ENCODE peak calls at places on chromosomes 2 and 18, in six cellular contexts. One of them, this sample, is unnamed. For H3K4me1, the result is how much of the 10 kb centered on the place peaks cover.

GRCh38 chr18:79962835-79963657 is 1.4 kb upstream of the HSBP1L1 start:
- DNase-seq in right lobe of liver: no peak
- DNase-seq in GM12878: peak
- DNase-seq in HepG2: no peak
- DNase-seq in adrenal gland: no peak
- DNase-seq in transverse colon: no peak
- DNase-seq in this sample: no peak

GRCh38 chr2:85926931-85927527 is 38.2 kb upstream of the ST3GAL5 start:
- DNase-seq in GM12878: no peak
- DNase-seq in adrenal gland: no peak
- DNase-seq in transverse colon: no peak
- DNase-seq in right lobe of liver: no peak
- DNase-seq in HepG2: no peak
- DNase-seq in this sample: no peak

GRCh38 chr2:4745596-4745995 is 946.6 kb upstream of the SOX11 start:
- DNase-seq in adrenal gland: no peak
- DNase-seq in HepG2: no peak
- DNase-seq in transverse colon: no peak
- DNase-seq in right lobe of liver: no peak
- DNase-seq in GM12878: no peak
- DNase-seq in this sample: peak

GRCh38 chr2:12577086-12577485 is 139.7 kb upstream of the TRIB2 start:
- DNase-seq in right lobe of liver: no peak
- DNase-seq in adrenal gland: no peak
- DNase-seq in transverse colon: no peak
- DNase-seq in HepG2: no peak
- DNase-seq in GM12878: no peak
- DNase-seq in this sample: no peak

GRCh38 chr18:58103339-58103930 is 59.4 kb downstream of the NEDD4L start:
- DNase-seq in HepG2: no peak
- DNase-seq in GM12878: no peak
- DNase-seq in transverse colon: no peak
- DNase-seq in right lobe of liver: no peak
- DNase-seq in adrenal gland: no peak
- DNase-seq in this sample: peak

GRCh38 chr2:50902365-50902764 is 129.6 kb downstream of the NRXN1 start:
- DNase-seq in HepG2: no peak
- DNase-seq in adrenal gland: no peak
- DNase-seq in right lobe of liver: no peak
- DNase-seq in transverse colon: no peak
- DNase-seq in GM12878: no peak
- DNase-seq in this sample: no peak

GRCh38 chr2:205746408-205746785 is 64.1 kb downstream of the NRP2 start:
- DNase-seq in transverse colon: peak
- DNase-seq in right lobe of liver: no peak
- DNase-seq in HepG2: no peak
- DNase-seq in adrenal gland: peak
- DNase-seq in GM12878: no peak
- DNase-seq in this sample: no peak

GRCh38 chr2:44912660-44913059 is 28.8 kb upstream of the SIX3 start:
- DNase-seq in HepG2: no peak
- DNase-seq in GM12878: no peak
- DNase-seq in right lobe of liver: no peak
- DNase-seq in transverse colon: no peak
- DNase-seq in adrenal gland: no peak
- DNase-seq in this sample: no peak

GRCh38 chr18:37407571-37407970 is 158.0 kb downstream of the CELF4 start:
- DNase-seq in right lobe of liver: no peak
- DNase-seq in GM12878: no peak
- DNase-seq in adrenal gland: no peak
- DNase-seq in HepG2: no peak
- DNase-seq in transverse colon: no peak
- DNase-seq in this sample: no peak

GRCh38 chr2:54986266-54986665 is 64.0 kb downstream of the RTN4 start:
- DNase-seq in transverse colon: no peak
- DNase-seq in right lobe of liver: no peak
- DNase-seq in HepG2: no peak
- DNase-seq in adrenal gland: no peak
- DNase-seq in GM12878: no peak
- DNase-seq in this sample: peak

GRCh38 chr18:12598181-12598921 is 59.6 kb downstream of the SPIRE1 start:
- DNase-seq in HepG2: no peak
- DNase-seq in adrenal gland: no peak
- DNase-seq in right lobe of liver: no peak
- DNase-seq in GM12878: no peak
- DNase-seq in transverse colon: no peak
- DNase-seq in this sample: peak

GRCh38 chr2:2939078-2939795 is 438.4 kb downstream of the EIPR1 start:
- DNase-seq in HepG2: no peak
- DNase-seq in GM12878: no peak
- DNase-seq in adrenal gland: no peak
- DNase-seq in right lobe of liver: no peak
- DNase-seq in transverse colon: no peak
- DNase-seq in this sample: no peak

GRCh38 chr2:47867205-47867604 is 39.1 kb downstream of the FBXO11 start:
- DNase-seq in adrenal gland: peak
- DNase-seq in HepG2: no peak
- DNase-seq in transverse colon: no peak
- DNase-seq in GM12878: no peak
- DNase-seq in right lobe of liver: no peak
- DNase-seq in this sample: peak

GRCh38 chr18:23689031-23689615 is at the start of gene LAMA3:
- DNase-seq in right lobe of liver: peak
- DNase-seq in adrenal gland: peak
- DNase-seq in GM12878: no peak
- DNase-seq in transverse colon: peak
- DNase-seq in HepG2: no peak
- DNase-seq in this sample: peak
- TF ChIP-seq POLR2A in right lobe of liver: peak
- TF ChIP-seq POLR2A in adrenal gland: no peak
- TF ChIP-seq POLR2A in GM12878: no peak
- TF ChIP-seq POLR2A in transverse colon: no peak
- TF ChIP-seq POLR2A in HepG2: no peak
- TF ChIP-seq POLR2A in this sample: no peak

GRCh38 chr2:144430722-144431163 is 89.2 kb downstream of the ZEB2 start:
- DNase-seq in HepG2: no peak
- DNase-seq in transverse colon: no peak
- DNase-seq in adrenal gland: no peak
- DNase-seq in right lobe of liver: no peak
- DNase-seq in GM12878: peak
- DNase-seq in this sample: no peak
- H3K4me1 ChIP-seq in HepG2: under half
- H3K4me1 ChIP-seq in transverse colon: under half
- H3K4me1 ChIP-seq in adrenal gland: under half
- H3K4me1 ChIP-seq in right lobe of liver: under half
- H3K4me1 ChIP-seq in GM12878: under half
- H3K4me1 ChIP-seq in this sample: under half

GRCh38 chr18:30280861-30281470 is 761.6 kb downstream of the DSC3 start:
- DNase-seq in HepG2: peak
- DNase-seq in transverse colon: no peak
- DNase-seq in adrenal gland: no peak
- DNase-seq in right lobe of liver: no peak
- DNase-seq in GM12878: no peak
- DNase-seq in this sample: peak
- TF ChIP-seq POLR2A in HepG2: no peak
- TF ChIP-seq POLR2A in transverse colon: no peak
- TF ChIP-seq POLR2A in adrenal gland: no peak
- TF ChIP-seq POLR2A in right lobe of liver: no peak
- TF ChIP-seq POLR2A in GM12878: no peak
- TF ChIP-seq POLR2A in this sample: no peak

DNA sequence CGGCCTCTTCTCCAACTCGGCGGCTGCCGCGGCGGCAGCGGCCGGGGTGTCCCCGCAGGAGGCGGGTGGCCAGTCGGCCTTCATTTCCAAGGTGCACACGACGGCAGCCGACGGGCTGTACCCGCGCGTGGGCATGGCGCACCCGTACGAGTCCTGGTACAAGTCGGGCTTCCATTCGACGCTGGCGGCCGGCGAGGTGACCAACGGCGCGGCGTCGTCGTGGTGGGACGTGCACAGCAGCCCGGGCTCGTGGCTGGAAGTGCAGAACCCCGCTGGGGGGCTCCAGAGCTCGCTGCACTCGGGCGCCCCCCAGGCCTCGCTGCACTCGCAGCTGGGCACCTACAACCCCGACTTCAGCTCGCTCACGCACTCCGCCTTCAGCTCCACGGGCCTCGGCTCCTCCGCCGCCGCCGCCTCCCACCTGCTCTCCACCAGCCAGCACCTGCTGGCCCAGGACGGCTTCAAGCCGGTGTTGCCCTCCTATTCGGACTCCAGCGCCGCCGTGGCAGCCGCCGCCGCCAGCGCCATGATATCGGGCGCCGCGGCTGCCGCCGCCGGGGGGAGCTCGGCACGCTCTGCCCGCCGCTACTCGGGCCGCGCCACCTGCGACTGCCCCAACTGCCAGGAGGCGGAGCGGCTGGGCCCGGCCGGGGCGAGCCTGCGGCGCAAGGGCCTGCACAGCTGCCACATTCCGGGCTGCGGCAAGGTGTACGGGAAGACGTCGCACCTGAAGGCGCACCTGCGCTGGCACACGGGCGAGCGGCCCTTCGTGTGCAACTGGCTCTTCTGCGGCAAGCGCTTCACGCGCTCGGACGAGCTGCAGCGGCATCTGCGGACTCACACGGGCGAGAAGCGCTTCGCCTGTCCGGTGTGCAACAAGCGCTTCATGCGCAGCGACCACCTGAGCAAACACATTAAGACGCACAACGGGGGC is 1.9 kb downstream of the SP9 start:
- DNase-seq in adrenal gland: no peak
- DNase-seq in GM12878: no peak
- DNase-seq in HepG2: peak
- DNase-seq in transverse colon: peak
- DNase-seq in right lobe of liver: no peak
- DNase-seq in this sample: peak
- H3K4me1 ChIP-seq in adrenal gland: under half
- H3K4me1 ChIP-seq in GM12878: under half
- H3K4me1 ChIP-seq in HepG2: half or more
- H3K4me1 ChIP-seq in transverse colon: under half
- H3K4me1 ChIP-seq in right lobe of liver: under half
- H3K4me1 ChIP-seq in this sample: half or more

GRCh38 chr2:101151859-101152194 is 645 bp upstream of the TBC1D8 start:
- DNase-seq in adrenal gland: peak
- DNase-seq in transverse colon: peak
- DNase-seq in HepG2: no peak
- DNase-seq in GM12878: no peak
- DNase-seq in right lobe of liver: no peak
- DNase-seq in this sample: peak

GRCh38 chr2:101150306-101151140 is 659 bp downstream of the TBC1D8 start:
- DNase-seq in right lobe of liver: peak
- DNase-seq in adrenal gland: peak
- DNase-seq in HepG2: no peak
- DNase-seq in transverse colon: peak
- DNase-seq in GM12878: no peak
- DNase-seq in this sample: peak

GRCh38 chr2:101152195-101153076 is 1.3 kb upstream of the TBC1D8 start:
- DNase-seq in adrenal gland: peak
- DNase-seq in GM12878: peak
- DNase-seq in transverse colon: peak
- DNase-seq in HepG2: peak
- DNase-seq in right lobe of liver: no peak
- DNase-seq in this sample: peak

GRCh38 chr2:101149241-101150192 is 1.7 kb downstream of the TBC1D8 start:
- DNase-seq in right lobe of liver: no peak
- DNase-seq in adrenal gland: no peak
- DNase-seq in GM12878: no peak
- DNase-seq in transverse colon: no peak
- DNase-seq in HepG2: peak
- DNase-seq in this sample: peak

GRCh38 chr2:101151141-101151858 is at the start of gene TBC1D8:
- DNase-seq in GM12878: no peak
- DNase-seq in right lobe of liver: peak
- DNase-seq in transverse colon: peak
- DNase-seq in adrenal gland: peak
- DNase-seq in HepG2: peak
- DNase-seq in this sample: peak
- TF ChIP-seq POLR2A in GM12878: peak
- TF ChIP-seq POLR2A in right lobe of liver: peak
- TF ChIP-seq POLR2A in transverse colon: peak
- TF ChIP-seq POLR2A in adrenal gland: peak
- TF ChIP-seq POLR2A in HepG2: peak
- TF ChIP-seq POLR2A in this sample: peak

This sample was measured in body of pancreas.